ENCODE peak calls at places on chromosomes 5 and 9, in seven cellular contexts. A is GM12878, G is HCT116, Q is SK-N-SH, U is HepG2, D is H1, L is K562. Z is an unnamed sample.

GRCh38 chr5:36495638-36496010 is 110.8 kb upstream of the SLC1A3 start:
- DNase-seq in A (no peak), G (no peak), Q (no peak), U (no peak), D (no peak), L (no peak), Z (no peak)

GRCh38 chr9:23683476-23684095 is 142.5 kb downstream of the ELAVL2 start:
- DNase-seq in A (no peak), G (no peak), Q (no peak), U (no peak), D (no peak), L (no peak), Z (no peak)

GRCh38 chr9:81620009-81620405 is 69.3 kb downstream of the TLE1 start:
- DNase-seq in A (no peak), G (no peak), Q (no peak), U (no peak), D (no peak), L (no peak), Z (no peak)

GRCh38 chr5:172868924-172869565 is 35.0 kb downstream of the ERGIC1 start:
- DNase-seq in A (no peak), G (peak; percentile 21), Q (peak; percentile 39), U (peak; percentile 64), D (no peak), L (peak; percentile 23), Z (peak; percentile 36)

GRCh38 chr5:124905256-124905655 is 158.8 kb upstream of the ZNF608 start:
- DNase-seq in A (no peak), G (no peak), Q (no peak), U (no peak), D (no peak), L (no peak), Z (peak; percentile 41)

GRCh38 chr9:137448569-137448962 is 7.4 kb upstream of the ENTPD8 start:
- DNase-seq in A (no peak), G (no peak), Q (no peak), U (no peak), D (no peak), L (no peak), Z (no peak)

GRCh38 chr5:36301858-36302603 is at the start of gene RANBP3L:
- DNase-seq in A (no peak), G (no peak), Q (no peak), U (no peak), D (no peak), L (no peak), Z (peak; percentile 82)

GRCh38 chr5:119630752-119631440 is 1.5 kb downstream of the FAM170A start:
- DNase-seq in A (no peak), G (no peak), Q (no peak), U (no peak), D (no peak), L (no peak), Z (no peak)

GRCh38 chr5:7348168-7348802 is 47.7 kb upstream of the ADCY2 start:
- DNase-seq in A (no peak), G (no peak), Q (no peak), U (no peak), D (no peak), L (no peak), Z (no peak)

GRCh38 chr5:65927497-65928340 is 1.3 kb downstream of the ERBIN start:
- DNase-seq in A (no peak), G (no peak), Q (peak; percentile 45), U (peak; percentile 52), D (no peak), L (no peak), Z (peak; percentile 36)

GRCh38 chr9:70510157-70510770 is 95.8 kb upstream of the KLF9 start:
- DNase-seq in A (no peak), G (peak; percentile 24), Q (peak; percentile 26), U (peak; percentile 12), D (peak; percentile 76), L (peak; percentile 37), Z (peak; percentile 46)

GRCh38 chr5:172579403-172579990 is 61.6 kb upstream of the NEURL1B start:
- DNase-seq in A (no peak), G (no peak), Q (no peak), U (no peak), D (no peak), L (no peak), Z (no peak)

GRCh38 chr9:68694125-68694524 is 10.9 kb upstream of the PIP5K1B start:
- DNase-seq in A (no peak), G (no peak), Q (no peak), U (no peak), D (no peak), L (no peak), Z (no peak)

GRCh38 chr5:38757451-38758245 is 88.2 kb upstream of the OSMR start:
- DNase-seq in A (no peak), G (no peak), Q (no peak), U (no peak), D (no peak), L (no peak), Z (no peak)

GRCh38 chr5:91007780-91008402 is 375.2 kb downstream of the ARRDC3 start:
- DNase-seq in A (no peak), G (no peak), Q (no peak), U (peak; percentile 44), D (no peak), L (no peak), Z (no peak)

GRCh38 chr9:4152876-4153275 is 147.0 kb downstream of the GLIS3 start:
- DNase-seq in A (no peak), G (no peak), Q (no peak), U (no peak), D (no peak), L (no peak), Z (no peak)

GRCh38 chr9:130741831-130742449 is 48.4 kb downstream of the EXOSC2 start:
- DNase-seq in A (no peak), G (no peak), Q (no peak), U (no peak), D (no peak), L (peak; percentile 58), Z (no peak)

GRCh38 chr9:131739192-131739961 is 499 bp downstream of the RAPGEF1 start:
- DNase-seq in A (no peak), G (no peak), Q (peak; percentile 88), U (no peak), D (peak; percentile 71), L (peak; percentile 79), Z (no peak)

GRCh38 chr9:72585737-72586136 is 64.3 kb downstream of the TMC1 start:
- DNase-seq in A (no peak), G (no peak), Q (no peak), U (no peak), D (no peak), L (no peak), Z (no peak)

GRCh38 chr5:172596638-172597231 is 44.3 kb upstream of the NEURL1B start:
- DNase-seq in A (no peak), G (no peak), Q (no peak), U (no peak), D (no peak), L (no peak), Z (no peak)

GRCh38 chr5:15026944-15027343 is 155.4 kb upstream of the ANKH start:
- DNase-seq in A (no peak), G (no peak), Q (no peak), U (no peak), D (no peak), L (no peak), Z (no peak)

GRCh38 chr5:125424851-125425250 is 678.4 kb upstream of the ZNF608 start:
- DNase-seq in A (no peak), G (no peak), Q (no peak), U (no peak), D (no peak), L (no peak), Z (no peak)

DNA sequence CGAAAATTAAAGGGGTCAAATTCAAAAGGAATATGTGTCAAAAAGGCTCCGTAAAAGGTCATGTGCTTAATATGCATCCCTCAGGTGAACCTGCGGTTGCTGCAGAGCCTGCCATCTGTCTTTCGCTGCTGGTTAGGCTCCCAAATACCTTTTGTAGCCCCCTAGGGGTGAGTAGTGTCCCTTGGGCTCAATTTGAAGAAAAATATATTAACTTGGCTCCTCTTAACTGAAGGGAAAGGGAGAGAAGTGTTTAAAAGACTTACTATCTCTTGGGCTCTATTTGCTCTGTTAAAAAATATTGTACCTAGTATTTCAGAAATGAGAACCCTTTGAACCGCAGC is 176.5 kb upstream of the ADAMTSL1 start:
- DNase-seq in A (no peak), G (no peak), Q (peak; percentile 20), U (peak; percentile 4), D (no peak), L (no peak), Z (no peak)
- TF ChIP-seq JUND in A (no peak), G (no peak), Q (no peak), U (no peak), D (no peak), L (no peak), Z (no peak)

DNA sequence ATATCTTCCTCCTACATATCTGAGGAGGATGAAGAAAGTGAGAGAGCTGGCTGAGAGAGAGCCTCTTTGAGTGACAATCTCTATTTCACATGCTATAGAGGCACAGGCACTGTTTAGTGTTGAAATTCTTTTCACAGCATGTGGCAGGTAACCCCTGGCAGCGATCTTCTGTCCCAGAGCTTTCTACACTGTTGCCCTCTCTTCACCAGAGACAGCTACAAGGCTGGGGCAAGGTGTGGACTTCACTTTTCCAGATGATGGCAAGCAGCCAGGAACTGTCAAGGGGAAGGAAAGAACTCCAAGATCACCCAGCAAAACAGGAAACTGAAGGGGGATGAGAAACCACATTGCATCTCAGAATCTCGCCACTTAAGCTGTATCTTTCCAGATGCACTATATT is 205.2 kb downstream of the CAAP1 start:
- DNase-seq in A (no peak), G (no peak), Q (no peak), U (no peak), D (no peak), L (no peak), Z (no peak)
- TF ChIP-seq JUND in A (no peak), G (no peak), Q (no peak), U (no peak), D (no peak), L (no peak), Z (no peak)

DNA sequence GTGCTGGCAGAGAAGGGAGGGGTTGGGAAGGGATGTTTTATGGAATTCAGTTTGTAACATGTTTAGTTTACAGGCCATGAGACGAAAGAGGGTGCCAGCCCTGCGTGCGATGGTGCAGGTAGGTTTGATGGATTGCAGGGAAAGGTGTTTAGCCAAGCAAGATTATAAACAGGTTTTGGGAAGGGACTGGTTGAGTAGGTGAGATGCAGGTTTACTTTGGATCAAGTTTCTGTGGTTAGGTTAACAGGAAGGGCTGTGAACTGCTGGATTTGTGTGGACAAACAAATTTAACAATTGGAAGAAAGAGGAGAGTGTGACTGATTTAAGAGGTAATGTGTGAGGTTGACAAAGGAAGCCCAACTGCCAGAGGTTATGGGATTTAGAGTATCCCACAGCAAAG is 32.6 kb upstream of the GPX3 start:
- DNase-seq in A (no peak), G (no peak), Q (no peak), U (no peak), D (no peak), L (no peak), Z (no peak)
- TF ChIP-seq JUND in A (no peak), G (no peak), Q (no peak), U (no peak), D (no peak), L (no peak), Z (no peak)

DNA sequence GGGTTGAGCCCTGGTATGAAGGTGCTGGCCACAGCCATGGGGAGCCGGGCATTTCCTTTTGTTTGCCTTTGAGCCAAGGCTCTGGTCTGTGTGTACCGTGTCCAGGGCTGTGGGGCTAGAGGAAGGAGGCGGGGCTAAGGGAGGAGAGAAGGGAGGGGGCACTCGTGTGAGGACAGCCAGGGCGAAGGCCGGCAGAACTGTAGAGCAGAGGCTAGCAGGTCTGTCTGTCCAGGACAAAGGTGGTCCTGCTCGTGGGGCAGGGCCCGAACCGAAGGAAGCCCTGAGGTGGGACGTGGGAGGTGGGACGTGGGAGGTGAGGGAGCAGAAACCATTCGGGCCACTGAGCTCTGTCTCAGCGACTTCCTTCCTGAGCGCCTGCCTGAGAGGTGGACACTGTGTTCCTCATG is 41.3 kb upstream of the TESK1 start:
- DNase-seq in A (no peak), G (no peak), Q (peak; percentile 53), U (peak; percentile 63), D (peak; percentile 67), L (peak; percentile 23), Z (no peak)
- TF ChIP-seq JUND in A (no peak), G (no peak), Q (no peak), U (no peak), D (no peak), L (no peak), Z (no peak)